ENCODE peak calls at places on chromosomes 5 and 9, in seven cellular contexts. W, K, T, U, F, B and C are unnamed samples.

GRCh38 chr5:137137013-137137632 is 362.0 kb downstream of the SPOCK1 start:
- DNase-seq in W (no peak), K (peak; percentile 14), T (no peak), U (no peak), F (no peak), B (no peak), C (peak; percentile 51)

GRCh38 chr9:121059998-121060636 is 10.0 kb upstream of the C5 start:
- DNase-seq in W (peak; percentile 62), K (peak; percentile 80), T (peak; percentile 71), U (no peak), F (no peak), B (no peak), C (peak; percentile 82)

GRCh38 chr9:90219548-90220118 is 423.0 kb downstream of the DIRAS2 start:
- DNase-seq in W (no peak), K (no peak), T (peak; percentile 28), U (no peak), F (no peak), B (peak; percentile 41), C (no peak)

GRCh38 chr9:98491778-98492177 is 217.0 kb downstream of the GABBR2 start:
- DNase-seq in W (peak; percentile 49), K (peak; percentile 78), T (no peak), U (no peak), F (no peak), B (no peak), C (peak; percentile 70)

GRCh38 chr5:154258531-154259217 is 68.1 kb downstream of the GALNT10 start:
- DNase-seq in W (no peak), K (no peak), T (no peak), U (no peak), F (no peak), B (no peak), C (no peak)

GRCh38 chr5:54836959-54837534 is 148.3 kb downstream of the ESM1 start:
- DNase-seq in W (no peak), K (peak; percentile 70), T (no peak), U (no peak), F (no peak), B (no peak), C (peak; percentile 69)

GRCh38 chr9:125745682-125746016 is 1.5 kb upstream of the PBX3 start:
- DNase-seq in W (no peak), K (no peak), T (no peak), U (no peak), F (no peak), B (no peak), C (no peak)

GRCh38 chr9:93093081-93093448 is 3.0 kb upstream of the CARD19 start:
- DNase-seq in W (no peak), K (no peak), T (no peak), U (no peak), F (no peak), B (no peak), C (no peak)

GRCh38 chr5:169566202-169566601 is 17.4 kb upstream of the SPDL1 start:
- DNase-seq in W (no peak), K (no peak), T (no peak), U (no peak), F (no peak), B (no peak), C (no peak)

GRCh38 chr9:19281801-19282200 is 51.3 kb downstream of the DENND4C start:
- DNase-seq in W (no peak), K (no peak), T (no peak), U (no peak), F (no peak), B (no peak), C (no peak)

DNA sequence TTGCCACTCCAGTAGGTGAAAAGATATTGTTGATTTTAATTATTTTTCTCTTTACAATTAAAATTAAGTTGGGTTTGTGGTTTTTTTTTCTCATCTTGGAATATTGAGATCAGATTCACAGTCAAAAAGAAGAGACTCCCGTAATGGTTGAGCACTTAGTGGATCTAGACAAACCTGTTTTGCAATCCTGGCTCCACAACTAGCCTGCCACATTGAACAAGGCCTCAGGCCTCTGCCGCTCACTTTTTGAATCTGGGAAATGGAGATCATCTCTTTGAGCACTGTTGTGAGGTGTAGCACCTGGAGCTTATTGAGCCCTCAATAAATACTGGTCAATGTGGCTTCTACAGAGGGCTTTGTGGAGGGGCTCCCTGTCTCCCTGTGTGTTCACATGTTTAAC is 37.1 kb upstream of the RARS1 start:
- DNase-seq in W (peak; percentile 59), K (no peak), T (no peak), U (no peak), F (no peak), B (no peak), C (no peak)
- H3K4me3 ChIP-seq in W (no peak overlapping the region), K (no peak overlapping the region), T (no peak overlapping the region), U (no peak overlapping the region), F (no peak overlapping the region), B (no peak overlapping the region), C (no peak overlapping the region)

GRCh38 chr9:21995652-21996275 is 1.2 kb downstream of the CDKN2B-AS1 start:
- DNase-seq in W (no peak), K (peak; percentile 72), T (no peak), U (peak; percentile 59), F (no peak), B (peak; percentile 45), C (peak; percentile 64)

GRCh38 chr9:21993893-21994525 is at the start of gene CDKN2A:
- DNase-seq in W (peak; percentile 57), K (peak; percentile 59), T (no peak), U (peak; percentile 58), F (no peak), B (peak; percentile 55), C (peak; percentile 55)

GRCh38 chr9:21993007-21993406 is 1.2 kb downstream of the CDKN2A start:
- DNase-seq in W (no peak), K (no peak), T (no peak), U (no peak), F (no peak), B (no peak), C (no peak)

GRCh38 chr9:21994996-21995651 is 533 bp downstream of the CDKN2B-AS1 start:
- DNase-seq in W (peak; percentile 50), K (peak; percentile 82), T (no peak), U (peak; percentile 66), F (no peak), B (peak; percentile 87), C (peak; percentile 74)

DNA sequence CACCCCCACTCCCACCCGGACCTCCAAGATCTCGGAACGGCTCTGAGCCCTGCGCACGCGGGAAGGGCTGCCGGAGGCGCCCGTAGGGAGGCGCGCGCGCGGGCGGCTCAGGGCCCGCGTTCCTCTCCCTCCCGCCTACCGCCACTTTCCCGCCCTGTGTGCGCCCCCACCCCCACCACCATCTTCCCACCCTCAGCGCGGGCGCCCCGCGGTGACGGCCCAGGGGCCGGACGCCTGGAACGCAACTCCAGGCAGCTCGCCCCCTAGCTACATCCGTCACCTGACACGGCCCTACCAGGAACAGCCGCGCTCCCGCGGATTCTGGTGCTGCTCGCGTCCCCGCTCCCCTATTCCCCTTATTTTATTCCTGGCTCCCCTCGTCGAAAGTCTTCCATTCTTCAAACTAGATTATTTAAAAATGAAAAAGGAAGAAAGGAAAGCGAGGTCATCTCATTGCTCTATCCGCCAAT is at the start of gene CDKN2B-AS1:
- DNase-seq in W (peak; percentile 66), K (peak; percentile 75), T (no peak), U (peak; percentile 59), F (no peak), B (peak; percentile 49), C (peak; percentile 73)
- H3K4me3 ChIP-seq in W (peak within 1 kb of the TSS; percentile 98), K (peak within 1 kb of the TSS; percentile 86), T (no peak within 1 kb of the TSS), U (peak within 1 kb of the TSS; percentile 64), F (peak within 1 kb of the TSS; percentile 79), B (peak within 1 kb of the TSS; percentile 65), C (peak within 1 kb of the TSS; percentile 96)

GRCh38 chr5:172175263-172175719 is 12.7 kb downstream of the STK10 start:
- DNase-seq in W (no peak), K (no peak), T (no peak), U (no peak), F (no peak), B (peak; percentile 83), C (no peak)
- H3K4me3 ChIP-seq in W (no peak overlapping the region), K (no peak overlapping the region), T (no peak overlapping the region), U (no peak overlapping the region), F (no peak overlapping the region), B (no peak overlapping the region), C (no peak overlapping the region)

GRCh38 chr9:134664446-134664845 is 22.8 kb downstream of the COL5A1 start:
- DNase-seq in W (no peak), K (no peak), T (no peak), U (no peak), F (no peak), B (no peak), C (no peak)

GRCh38 chr9:134662143-134662876 is 20.7 kb downstream of the COL5A1 start:
- DNase-seq in W (peak; percentile 52), K (peak; percentile 86), T (no peak), U (peak; percentile 83), F (no peak), B (peak; percentile 51), C (peak; percentile 91)

GRCh38 chr9:134663753-134664415 is 22.3 kb downstream of the COL5A1 start:
- DNase-seq in W (no peak), K (no peak), T (no peak), U (no peak), F (no peak), B (no peak), C (no peak)

GRCh38 chr9:134661791-134662142 is 20.2 kb downstream of the COL5A1 start:
- DNase-seq in W (no peak), K (peak; percentile 80), T (no peak), U (peak; percentile 79), F (no peak), B (peak; percentile 23), C (peak; percentile 79)

DNA sequence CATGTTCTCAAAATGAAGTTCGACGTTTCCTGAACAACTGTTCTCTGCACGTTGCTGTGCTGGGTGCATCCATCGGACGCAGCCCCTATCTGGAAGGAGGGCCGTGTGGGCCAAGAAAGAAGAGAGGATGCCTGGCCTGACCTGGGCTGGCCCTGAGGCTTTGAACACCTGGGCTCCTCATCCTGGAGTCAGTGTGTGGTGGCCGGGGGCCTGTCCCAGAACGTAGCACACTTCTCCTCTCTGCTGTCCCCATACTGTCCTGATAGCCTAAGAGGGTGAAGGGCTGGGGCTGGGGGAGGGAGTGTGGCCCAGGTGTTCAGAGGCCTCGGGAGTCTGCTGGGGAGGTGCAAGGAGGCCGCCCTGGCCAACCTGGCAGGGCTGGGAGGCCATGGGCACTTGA is 21.5 kb downstream of the COL5A1 start:
- DNase-seq in W (no peak), K (no peak), T (no peak), U (no peak), F (no peak), B (no peak), C (no peak)
- H3K4me3 ChIP-seq in W (no peak overlapping the region), K (no peak overlapping the region), T (no peak overlapping the region), U (no peak overlapping the region), F (no peak overlapping the region), B (no peak overlapping the region), C (no peak overlapping the region)

DNA sequence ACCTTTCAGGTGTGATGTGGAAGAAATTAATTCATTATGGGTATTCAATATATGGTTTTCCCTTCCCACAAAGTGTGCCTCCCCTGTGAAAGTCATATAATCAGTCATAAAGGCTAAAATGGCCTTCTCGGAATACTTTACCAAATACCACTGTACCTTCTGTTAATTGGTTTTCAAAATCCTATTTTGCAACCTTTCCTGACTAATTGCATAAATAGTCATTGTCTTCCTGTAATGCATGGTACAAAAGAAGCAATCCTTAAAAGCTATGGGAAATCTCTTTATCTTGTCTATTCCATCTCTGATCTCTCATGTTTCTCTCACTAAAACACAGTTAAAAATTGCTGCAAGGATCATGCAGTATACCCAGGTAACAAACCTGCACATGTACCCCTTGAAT is 44.3 kb upstream of the UGCG start:
- DNase-seq in W (peak; percentile 48), K (peak; percentile 53), T (no peak), U (no peak), F (no peak), B (no peak), C (no peak)
- H3K4me3 ChIP-seq in W (peak overlapping the region; percentile 30), K (no peak overlapping the region), T (no peak overlapping the region), U (no peak overlapping the region), F (no peak overlapping the region), B (no peak overlapping the region), C (no peak overlapping the region)